ENCODE peak calls at places on chromosomes 1 and 21, in four cellular contexts. One of them, this sample, is unnamed.

GRCh38 chr1:195462646-195463045 is 1145.6 kb downstream of the KCNT2 start:
- DNase-seq in A549: no peak
- DNase-seq in HepG2: no peak
- DNase-seq in GM12878: no peak
- DNase-seq in this sample: no peak

GRCh38 chr1:9164537-9164910 is 35.6 kb upstream of the GPR157 start:
- DNase-seq in A549: no peak
- DNase-seq in HepG2: no peak
- DNase-seq in GM12878: no peak
- DNase-seq in this sample: no peak

GRCh38 chr1:84946631-84947030 is 50.3 kb downstream of the MCOLN2 start:
- DNase-seq in A549: no peak
- DNase-seq in HepG2: no peak
- DNase-seq in GM12878: no peak
- DNase-seq in this sample: no peak

GRCh38 chr1:177311111-177311510 is 140.4 kb downstream of the BRINP2 start:
- DNase-seq in A549: no peak
- DNase-seq in HepG2: no peak
- DNase-seq in GM12878: no peak
- DNase-seq in this sample: no peak

GRCh38 chr1:152168535-152168868 is 9.5 kb upstream of the RPTN start:
- DNase-seq in A549: no peak
- DNase-seq in HepG2: no peak
- DNase-seq in GM12878: no peak
- DNase-seq in this sample: no peak

GRCh38 chr1:169711469-169712308 is at the start of gene SELL:
- DNase-seq in A549: peak
- DNase-seq in HepG2: peak
- DNase-seq in GM12878: peak
- DNase-seq in this sample: peak

GRCh38 chr1:227635596-227635995 is 72.2 kb downstream of the ZNF678 start:
- DNase-seq in A549: no peak
- DNase-seq in HepG2: no peak
- DNase-seq in GM12878: no peak
- DNase-seq in this sample: no peak

GRCh38 chr1:207964195-207964966 is 53.5 kb upstream of the CD34 start:
- DNase-seq in A549: no peak
- DNase-seq in HepG2: no peak
- DNase-seq in GM12878: no peak
- DNase-seq in this sample: peak

GRCh38 chr1:18948048-18948912 is 8.2 kb downstream of the IFFO2 start:
- DNase-seq in A549: no peak
- DNase-seq in HepG2: no peak
- DNase-seq in GM12878: no peak
- DNase-seq in this sample: no peak

GRCh38 chr1:184465489-184466146 is 78.8 kb downstream of the C1orf21 start:
- DNase-seq in A549: no peak
- DNase-seq in HepG2: no peak
- DNase-seq in GM12878: no peak
- DNase-seq in this sample: no peak

GRCh38 chr1:8472668-8473067 is 154.8 kb downstream of the SLC45A1 start:
- DNase-seq in A549: no peak
- DNase-seq in HepG2: no peak
- DNase-seq in GM12878: no peak
- DNase-seq in this sample: no peak

GRCh38 chr1:170267317-170267716 is 121.6 kb downstream of the NTMT2 start:
- DNase-seq in A549: no peak
- DNase-seq in HepG2: no peak
- DNase-seq in GM12878: no peak
- DNase-seq in this sample: no peak

GRCh38 chr1:206041640-206042039 is 11.3 kb upstream of the RHEX start:
- DNase-seq in A549: no peak
- DNase-seq in HepG2: no peak
- DNase-seq in GM12878: no peak
- DNase-seq in this sample: no peak

GRCh38 chr1:76867342-76868130 is at the start of gene ST6GALNAC5:
- DNase-seq in A549: peak
- DNase-seq in HepG2: no peak
- DNase-seq in GM12878: no peak
- DNase-seq in this sample: no peak

GRCh38 chr1:87330954-87331318 is 2.3 kb downstream of the LMO4 start:
- DNase-seq in A549: no peak
- DNase-seq in HepG2: peak
- DNase-seq in GM12878: no peak
- DNase-seq in this sample: peak

GRCh38 chr1:72557446-72558049 is 275.2 kb upstream of the NEGR1 start:
- DNase-seq in A549: no peak
- DNase-seq in HepG2: no peak
- DNase-seq in GM12878: no peak
- DNase-seq in this sample: no peak

GRCh38 chr1:152515454-152515823 is 1.2 kb downstream of the CRCT1 start:
- DNase-seq in A549: no peak
- DNase-seq in HepG2: no peak
- DNase-seq in GM12878: no peak
- DNase-seq in this sample: no peak

GRCh38 chr1:27563407-27564263 is 40.3 kb downstream of the AHDC1 start:
- DNase-seq in A549: peak
- DNase-seq in HepG2: peak
- DNase-seq in GM12878: no peak
- DNase-seq in this sample: peak

GRCh38 chr1:225462714-225463574 is 35.1 kb upstream of the LBR start:
- DNase-seq in A549: no peak
- DNase-seq in HepG2: no peak
- DNase-seq in GM12878: no peak
- DNase-seq in this sample: no peak

GRCh38 chr1:224054012-224054411 is 59.9 kb upstream of the FBXO28 start:
- DNase-seq in A549: no peak
- DNase-seq in HepG2: no peak
- DNase-seq in GM12878: no peak
- DNase-seq in this sample: no peak

GRCh38 chr1:112337028-112337531 is 58.9 kb upstream of the CTTNBP2NL start:
- DNase-seq in A549: peak
- DNase-seq in HepG2: peak
- DNase-seq in GM12878: no peak
- DNase-seq in this sample: peak

GRCh38 chr1:38197566-38197965 is 151.0 kb upstream of the POU3F1 start:
- DNase-seq in A549: no peak
- DNase-seq in HepG2: no peak
- DNase-seq in GM12878: no peak
- DNase-seq in this sample: no peak

GRCh38 chr1:102640312-102640711 is 468.0 kb downstream of the COL11A1 start:
- DNase-seq in A549: no peak
- DNase-seq in HepG2: no peak
- DNase-seq in GM12878: no peak
- DNase-seq in this sample: no peak

GRCh38 chr1:246608616-246609376 is 42.5 kb downstream of the CNST start:
- DNase-seq in A549: peak
- DNase-seq in HepG2: peak
- DNase-seq in GM12878: no peak
- DNase-seq in this sample: no peak

GRCh38 chr1:186188004-186188539 is 187.0 kb downstream of the TPR start:
- DNase-seq in A549: peak
- DNase-seq in HepG2: no peak
- DNase-seq in GM12878: no peak
- DNase-seq in this sample: no peak

GRCh38 chr1:30485072-30485471 is 238.3 kb downstream of the MATN1 start:
- DNase-seq in A549: no peak
- DNase-seq in HepG2: no peak
- DNase-seq in GM12878: no peak
- DNase-seq in this sample: no peak

GRCh38 chr1:211386931-211387330 is 60.3 kb downstream of the TRAF5 start:
- DNase-seq in A549: no peak
- DNase-seq in HepG2: no peak
- DNase-seq in GM12878: no peak
- DNase-seq in this sample: no peak

GRCh38 chr21:44703731-44704635 is 7.0 kb downstream of the KRTAP10-12 start:
- DNase-seq in A549: no peak
- DNase-seq in HepG2: no peak
- DNase-seq in GM12878: no peak
- DNase-seq in this sample: peak

GRCh38 chr1:42258218-42258617 is 76.8 kb downstream of the FOXJ3 start:
- DNase-seq in A549: no peak
- DNase-seq in HepG2: no peak
- DNase-seq in GM12878: peak
- DNase-seq in this sample: no peak

GRCh38 chr1:156086256-156086662 is 4.0 kb upstream of the MEX3A start:
- DNase-seq in A549: no peak
- DNase-seq in HepG2: peak
- DNase-seq in GM12878: no peak
- DNase-seq in this sample: no peak

GRCh38 chr1:6208723-6209660 is 3.1 kb downstream of the RNF207 start:
- DNase-seq in A549: no peak
- DNase-seq in HepG2: no peak
- DNase-seq in GM12878: no peak
- DNase-seq in this sample: peak

GRCh38 chr1:91166106-91166712 is 144.4 kb upstream of the ZNF644 start:
- DNase-seq in A549: peak
- DNase-seq in HepG2: peak
- DNase-seq in GM12878: no peak
- DNase-seq in this sample: peak

GRCh38 chr1:160282807-160283206 is 2.1 kb downstream of the PEX19 start:
- DNase-seq in A549: no peak
- DNase-seq in HepG2: no peak
- DNase-seq in GM12878: no peak
- DNase-seq in this sample: no peak

GRCh38 chr1:24416666-24417391 is 1.2 kb downstream of the NIPAL3 start:
- DNase-seq in A549: no peak
- DNase-seq in HepG2: peak
- DNase-seq in GM12878: peak
- DNase-seq in this sample: peak
- TF ChIP-seq RAD21 in A549: no peak
- TF ChIP-seq RAD21 in HepG2: no peak
- TF ChIP-seq RAD21 in GM12878: no peak
- TF ChIP-seq RAD21 in this sample: peak

GRCh38 chr1:109395602-109396512 is 1.9 kb downstream of the SORT1 start:
- DNase-seq in A549: no peak
- DNase-seq in HepG2: no peak
- DNase-seq in GM12878: no peak
- DNase-seq in this sample: peak
- TF ChIP-seq ESRRA in A549: no peak
- TF ChIP-seq ESRRA in HepG2: no peak
- TF ChIP-seq ESRRA in GM12878: no peak
- TF ChIP-seq ESRRA in this sample: no peak

DNA sequence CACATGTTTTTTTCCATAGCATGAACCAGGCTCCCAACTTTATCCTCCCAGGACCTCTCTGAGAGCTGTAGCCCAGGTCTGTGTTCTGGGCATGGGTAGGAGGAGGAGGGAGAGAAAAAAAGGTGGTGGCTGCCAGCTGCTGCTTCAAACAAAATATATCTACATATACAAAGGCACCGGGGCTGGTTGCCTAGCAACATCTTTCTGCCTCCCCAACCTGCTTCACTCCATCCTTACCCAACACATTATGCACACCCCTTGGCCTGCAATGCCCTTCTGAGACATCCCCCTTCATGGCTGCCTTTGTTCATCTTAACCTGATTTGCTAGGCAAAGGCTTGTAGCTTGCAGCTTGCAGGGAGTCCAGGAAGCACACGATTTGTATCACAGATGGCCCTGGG is 27.2 kb upstream of the ATP1A1 start:
- DNase-seq in A549: no peak
- DNase-seq in HepG2: no peak
- DNase-seq in GM12878: no peak
- DNase-seq in this sample: no peak
- TF ChIP-seq CEBPB in A549: no peak
- TF ChIP-seq CEBPB in HepG2: no peak
- TF ChIP-seq CEBPB in GM12878: no peak
- TF ChIP-seq CEBPB in this sample: no peak

GRCh38 chr1:167052389-167052788 is 37.8 kb downstream of the GPA33 start:
- DNase-seq in A549: peak
- DNase-seq in HepG2: peak
- DNase-seq in GM12878: no peak
- DNase-seq in this sample: peak
- TF ChIP-seq RAD21 in A549: no peak
- TF ChIP-seq RAD21 in HepG2: no peak
- TF ChIP-seq RAD21 in GM12878: no peak
- TF ChIP-seq RAD21 in this sample: no peak

DNA sequence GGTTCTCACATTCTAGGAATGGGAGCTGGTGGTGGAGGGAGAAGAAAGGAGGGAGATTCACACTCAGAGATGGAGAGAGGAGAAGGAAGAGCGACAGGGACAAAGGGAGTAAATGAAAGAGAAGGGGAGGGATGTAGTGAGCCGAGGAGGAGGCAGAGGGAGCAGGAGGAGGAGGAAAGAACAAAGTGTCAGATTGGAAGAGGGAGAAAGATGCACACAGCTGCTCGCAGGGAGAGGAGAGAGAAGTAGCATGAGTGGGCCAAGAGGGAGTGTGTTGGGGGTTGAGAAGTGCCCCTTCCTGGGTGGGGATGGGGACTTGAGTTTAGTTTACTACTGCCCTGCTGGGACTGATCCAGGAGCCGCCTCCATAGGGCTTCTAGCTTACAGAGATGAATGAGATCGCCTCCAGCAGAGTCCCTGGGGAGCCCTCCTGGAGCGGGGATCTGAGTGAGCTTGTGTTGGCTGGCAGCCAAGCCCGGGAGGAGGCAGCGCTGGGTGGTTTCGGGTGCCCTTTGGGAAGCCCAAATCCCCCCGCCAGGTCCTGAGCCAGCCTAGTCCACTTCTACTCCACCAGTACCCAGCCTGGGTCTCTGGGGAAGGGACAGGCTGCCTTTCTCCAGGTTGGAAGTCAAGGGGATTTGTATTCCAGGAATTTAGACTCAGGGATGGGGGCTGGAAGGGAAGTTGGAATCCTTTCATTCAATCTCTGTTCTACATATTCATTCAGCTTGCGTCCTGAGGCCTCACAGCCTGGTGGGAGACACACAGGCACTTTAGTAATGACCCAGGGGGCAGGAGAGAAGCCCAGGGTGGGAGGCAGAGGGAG is 20.9 kb downstream of the PTPRU start:
- DNase-seq in A549: no peak
- DNase-seq in HepG2: no peak
- DNase-seq in GM12878: no peak
- DNase-seq in this sample: no peak
- TF ChIP-seq ESRRA in A549: no peak
- TF ChIP-seq ESRRA in HepG2: no peak
- TF ChIP-seq ESRRA in GM12878: no peak
- TF ChIP-seq ESRRA in this sample: no peak

GRCh38 chr21:15051652-15052554 is 12.9 kb downstream of the NRIP1 start:
- DNase-seq in A549: no peak
- DNase-seq in HepG2: no peak
- DNase-seq in GM12878: no peak
- DNase-seq in this sample: peak

GRCh38 chr21:15050588-15051377 is 14.0 kb downstream of the NRIP1 start:
- DNase-seq in A549: no peak
- DNase-seq in HepG2: no peak
- DNase-seq in GM12878: no peak
- DNase-seq in this sample: no peak

GRCh38 chr21:15054089-15054488 is 10.7 kb downstream of the NRIP1 start:
- DNase-seq in A549: no peak
- DNase-seq in HepG2: no peak
- DNase-seq in GM12878: no peak
- DNase-seq in this sample: no peak

GRCh38 chr21:15054606-15055239 is 10.1 kb downstream of the NRIP1 start:
- DNase-seq in A549: no peak
- DNase-seq in HepG2: no peak
- DNase-seq in GM12878: no peak
- DNase-seq in this sample: no peak

GRCh38 chr21:15053531-15053930 is 11.3 kb downstream of the NRIP1 start:
- DNase-seq in A549: no peak
- DNase-seq in HepG2: no peak
- DNase-seq in GM12878: no peak
- DNase-seq in this sample: no peak
- TF ChIP-seq CEBPB in A549: no peak
- TF ChIP-seq CEBPB in HepG2: no peak
- TF ChIP-seq CEBPB in GM12878: no peak
- TF ChIP-seq CEBPB in this sample: no peak

GRCh38 chr1:180002437-180002836 is 47.8 kb downstream of the CEP350 start:
- DNase-seq in A549: no peak
- DNase-seq in HepG2: no peak
- DNase-seq in GM12878: no peak
- DNase-seq in this sample: no peak
- TF ChIP-seq RAD21 in A549: no peak
- TF ChIP-seq RAD21 in HepG2: no peak
- TF ChIP-seq RAD21 in GM12878: no peak
- TF ChIP-seq RAD21 in this sample: no peak

This sample was measured in K562.